ENCODE peak calls at places on chromosome 2, in ten cellular contexts. One of them, this sample, is unnamed.
A peak's percentile ranks its signal among the peaks of the same experiment; 100 is the strongest.

GRCh38 chr2:207725815-207726578 is 14.6 kb downstream of the CCNYL1 start:
- DNase-seq in T-helper 1 cell: no peak
- DNase-seq in amniotic stem cell: no peak
- DNase-seq in activated CD4-positive, alpha-beta T cell treated with anti-CD3 and anti-CD28 coated beads, Interleukin-2, amount 10 ng/mL, durations not matched to agents 24 days and 14 days: no peak
- DNase-seq in fibroblast of the aortic adventitia: no peak
- DNase-seq in effector memory CD8-positive, alpha-beta T cell: no peak
- DNase-seq in MV-4-11: no peak
- DNase-seq in pancreas: no peak
- DNase-seq in GM04503: no peak
- DNase-seq in AG08395: no peak
- DNase-seq in this sample: no peak

GRCh38 chr2:17520761-17521160 is 2.5 kb upstream of the RAD51AP2 start:
- DNase-seq in T-helper 1 cell: no peak
- DNase-seq in amniotic stem cell: no peak
- DNase-seq in activated CD4-positive, alpha-beta T cell treated with anti-CD3 and anti-CD28 coated beads, Interleukin-2, amount 10 ng/mL, durations not matched to agents 24 days and 14 days: no peak
- DNase-seq in fibroblast of the aortic adventitia: no peak
- DNase-seq in effector memory CD8-positive, alpha-beta T cell: no peak
- DNase-seq in MV-4-11: peak; percentile 9
- DNase-seq in pancreas: no peak
- DNase-seq in GM04503: no peak
- DNase-seq in AG08395: no peak
- DNase-seq in this sample: no peak

GRCh38 chr2:230268606-230269222 is 43.2 kb downstream of the SP140 start:
- DNase-seq in T-helper 1 cell: peak; percentile 40
- DNase-seq in amniotic stem cell: no peak
- DNase-seq in activated CD4-positive, alpha-beta T cell treated with anti-CD3 and anti-CD28 coated beads, Interleukin-2, amount 10 ng/mL, durations not matched to agents 24 days and 14 days: peak; percentile 63
- DNase-seq in fibroblast of the aortic adventitia: peak; percentile 27
- DNase-seq in effector memory CD8-positive, alpha-beta T cell: no peak
- DNase-seq in MV-4-11: no peak
- DNase-seq in pancreas: no peak
- DNase-seq in GM04503: no peak
- DNase-seq in AG08395: no peak
- DNase-seq in this sample: peak; percentile 1

GRCh38 chr2:20352230-20353216 is 1.9 kb upstream of the PUM2 start:
- DNase-seq in T-helper 1 cell: no peak
- DNase-seq in amniotic stem cell: no peak
- DNase-seq in activated CD4-positive, alpha-beta T cell treated with anti-CD3 and anti-CD28 coated beads, Interleukin-2, amount 10 ng/mL, durations not matched to agents 24 days and 14 days: peak; percentile 61
- DNase-seq in fibroblast of the aortic adventitia: peak; percentile 27
- DNase-seq in effector memory CD8-positive, alpha-beta T cell: no peak
- DNase-seq in MV-4-11: no peak
- DNase-seq in pancreas: no peak
- DNase-seq in GM04503: no peak
- DNase-seq in AG08395: no peak
- DNase-seq in this sample: no peak

GRCh38 chr2:168490015-168490874 is 34.2 kb downstream of the CERS6 start:
- DNase-seq in T-helper 1 cell: peak; percentile 87
- DNase-seq in amniotic stem cell: peak; percentile 7
- DNase-seq in activated CD4-positive, alpha-beta T cell treated with anti-CD3 and anti-CD28 coated beads, Interleukin-2, amount 10 ng/mL, durations not matched to agents 24 days and 14 days: peak; percentile 83
- DNase-seq in fibroblast of the aortic adventitia: no peak
- DNase-seq in effector memory CD8-positive, alpha-beta T cell: no peak
- DNase-seq in MV-4-11: peak; percentile 89
- DNase-seq in pancreas: no peak
- DNase-seq in GM04503: no peak
- DNase-seq in AG08395: peak; percentile 27
- DNase-seq in this sample: peak; percentile 88

GRCh38 chr2:98822301-98823164 is 91.6 kb upstream of the MGAT4A start:
- DNase-seq in T-helper 1 cell: peak; percentile 58
- DNase-seq in amniotic stem cell: no peak
- DNase-seq in activated CD4-positive, alpha-beta T cell treated with anti-CD3 and anti-CD28 coated beads, Interleukin-2, amount 10 ng/mL, durations not matched to agents 24 days and 14 days: peak; percentile 92
- DNase-seq in fibroblast of the aortic adventitia: no peak
- DNase-seq in effector memory CD8-positive, alpha-beta T cell: peak; percentile 63
- DNase-seq in MV-4-11: no peak
- DNase-seq in pancreas: peak; percentile 84
- DNase-seq in GM04503: no peak
- DNase-seq in AG08395: no peak
- DNase-seq in this sample: peak; percentile 36

GRCh38 chr2:101779190-101779589 is 81.7 kb downstream of the MAP4K4 start:
- DNase-seq in T-helper 1 cell: no peak
- DNase-seq in amniotic stem cell: no peak
- DNase-seq in activated CD4-positive, alpha-beta T cell treated with anti-CD3 and anti-CD28 coated beads, Interleukin-2, amount 10 ng/mL, durations not matched to agents 24 days and 14 days: no peak
- DNase-seq in fibroblast of the aortic adventitia: no peak
- DNase-seq in effector memory CD8-positive, alpha-beta T cell: no peak
- DNase-seq in MV-4-11: no peak
- DNase-seq in pancreas: no peak
- DNase-seq in GM04503: no peak
- DNase-seq in AG08395: no peak
- DNase-seq in this sample: no peak

GRCh38 chr2:236483102-236483501 is 86.5 kb upstream of the ACKR3 start:
- DNase-seq in T-helper 1 cell: no peak
- DNase-seq in amniotic stem cell: no peak
- DNase-seq in activated CD4-positive, alpha-beta T cell treated with anti-CD3 and anti-CD28 coated beads, Interleukin-2, amount 10 ng/mL, durations not matched to agents 24 days and 14 days: no peak
- DNase-seq in fibroblast of the aortic adventitia: no peak
- DNase-seq in effector memory CD8-positive, alpha-beta T cell: no peak
- DNase-seq in MV-4-11: no peak
- DNase-seq in pancreas: no peak
- DNase-seq in GM04503: no peak
- DNase-seq in AG08395: no peak
- DNase-seq in this sample: no peak

GRCh38 chr2:71455741-71456569 is 2.6 kb downstream of the DYSF start:
- DNase-seq in T-helper 1 cell: no peak
- DNase-seq in amniotic stem cell: no peak
- DNase-seq in activated CD4-positive, alpha-beta T cell treated with anti-CD3 and anti-CD28 coated beads, Interleukin-2, amount 10 ng/mL, durations not matched to agents 24 days and 14 days: no peak
- DNase-seq in fibroblast of the aortic adventitia: no peak
- DNase-seq in effector memory CD8-positive, alpha-beta T cell: no peak
- DNase-seq in MV-4-11: no peak
- DNase-seq in pancreas: no peak
- DNase-seq in GM04503: no peak
- DNase-seq in AG08395: no peak
- DNase-seq in this sample: no peak

GRCh38 chr2:212665948-212666347 is 127.3 kb upstream of the ERBB4 start:
- DNase-seq in T-helper 1 cell: no peak
- DNase-seq in amniotic stem cell: no peak
- DNase-seq in activated CD4-positive, alpha-beta T cell treated with anti-CD3 and anti-CD28 coated beads, Interleukin-2, amount 10 ng/mL, durations not matched to agents 24 days and 14 days: no peak
- DNase-seq in fibroblast of the aortic adventitia: no peak
- DNase-seq in effector memory CD8-positive, alpha-beta T cell: no peak
- DNase-seq in MV-4-11: no peak
- DNase-seq in pancreas: no peak
- DNase-seq in GM04503: no peak
- DNase-seq in AG08395: no peak
- DNase-seq in this sample: no peak

This sample was measured in adipocyte.